ENCODE peak calls at places on chromosome X, in ten cellular contexts. G, Q, R, B, S, X, N, A, W and L are unnamed samples. For H3K27me3, the result is how much of the 10 kb centered on the place peaks cover.

GRCh38 chrX:136034622-136035021 is 49.4 kb downstream of the SLC9A6 start:
- DNase-seq in N (no peak), W (no peak), R (peak), B (no peak), Q (no peak), G (no peak), X (no peak), A (no peak), S (no peak), L (no peak)

GRCh38 chrX:112235547-112235946 is 153.0 kb upstream of the TRPC5 start:
- DNase-seq in Q (no peak), R (no peak), B (no peak), G (no peak), S (no peak), N (no peak), X (no peak), A (peak), W (no peak), L (no peak)

GRCh38 chrX:40104649-40105015 is 6.9 kb upstream of the BCOR start:
- DNase-seq in X (peak), A (peak), N (peak), R (peak), G (peak), B (peak), Q (peak), W (peak), S (no peak), L (peak)

GRCh38 chrX:49919617-49920016 is 2.8 kb upstream of the CLCN5 start:
- DNase-seq in G (peak), A (peak), S (no peak), X (peak), Q (peak), N (peak), R (peak), B (no peak), W (no peak), L (no peak)

GRCh38 chrX:47497274-47497673 is 14.3 kb upstream of the ZNF41 start:
- DNase-seq in S (no peak), X (peak), Q (no peak), R (peak), G (no peak), A (peak), B (no peak), W (no peak), N (no peak), L (no peak)

GRCh38 chrX:93660575-93660974 is 12.8 kb downstream of the NAP1L3 start:
- DNase-seq in G (no peak), Q (no peak), B (no peak), N (no peak), S (no peak), R (no peak), A (no peak), X (no peak), W (no peak), L (no peak)

GRCh38 chrX:23276475-23276874 is 58.2 kb upstream of the PTCHD1 start:
- DNase-seq in W (no peak), N (no peak), B (no peak), G (no peak), A (no peak), Q (no peak), S (no peak), X (no peak), R (no peak), L (no peak)

GRCh38 chrX:29172880-29173279 is 585.6 kb downstream of the IL1RAPL1 start:
- DNase-seq in B (no peak), A (peak), G (no peak), W (no peak), R (peak), N (no peak), Q (no peak), X (no peak), S (no peak), L (no peak)

GRCh38 chrX:132615396-132616131 is 126.7 kb upstream of the MBNL3 start:
- DNase-seq in B (no peak), W (no peak), X (peak), R (peak), Q (no peak), S (no peak), G (peak), N (peak), A (peak), L (no peak)

GRCh38 chrX:18654873-18655836 is 16.8 kb downstream of the RS1 start:
- DNase-seq in W (no peak), X (no peak), R (no peak), A (no peak), B (no peak), S (no peak), N (peak), G (no peak), Q (no peak), L (no peak)

GRCh38 chrX:87475793-87476192 is 41.8 kb upstream of the KLHL4 start:
- DNase-seq in S (no peak), N (no peak), W (no peak), Q (no peak), R (no peak), B (no peak), X (no peak), G (no peak), A (no peak), L (no peak)

GRCh38 chrX:331145-331771 is 12.7 kb upstream of the GTPBP6 start:
- DNase-seq in Q (peak), G (no peak), S (peak), R (peak), N (no peak), B (peak), W (peak), A (peak), X (peak), L (peak)

GRCh38 chrX:48466696-48467095 is 3.4 kb downstream of the SLC38A5 start:
- DNase-seq in X (peak), B (peak), N (no peak), S (no peak), Q (no peak), G (no peak), A (no peak), W (peak), R (no peak), L (no peak)

GRCh38 chrX:6227445-6227820 is 1.2 kb downstream of the NLGN4X start:
- DNase-seq in B (peak), N (no peak), R (no peak), Q (no peak), W (no peak), X (no peak), A (no peak), S (no peak), G (no peak), L (no peak)

GRCh38 chrX:150357790-150358189 is 5.3 kb upstream of the MAMLD1 start:
- DNase-seq in X (no peak), W (no peak), S (no peak), B (no peak), Q (no peak), R (no peak), N (no peak), G (no peak), A (no peak), L (no peak)
- H3K27me3 ChIP-seq in X (under half), W (under half), S (under half), B (under half), Q (under half), R (under half), N (under half), G (under half), A (under half), L (under half)

GRCh38 chrX:53433651-53434639 is at the start of gene HSD17B10:
- DNase-seq in B (peak), N (peak), R (peak), W (peak), Q (peak), X (peak), S (peak), G (peak), A (peak), L (peak)
- H3K27ac ChIP-seq in B (no peak), N (peak), R (no peak), W (no peak), Q (peak), X (peak), S (peak), G (peak), A (peak), L (peak)

DNA sequence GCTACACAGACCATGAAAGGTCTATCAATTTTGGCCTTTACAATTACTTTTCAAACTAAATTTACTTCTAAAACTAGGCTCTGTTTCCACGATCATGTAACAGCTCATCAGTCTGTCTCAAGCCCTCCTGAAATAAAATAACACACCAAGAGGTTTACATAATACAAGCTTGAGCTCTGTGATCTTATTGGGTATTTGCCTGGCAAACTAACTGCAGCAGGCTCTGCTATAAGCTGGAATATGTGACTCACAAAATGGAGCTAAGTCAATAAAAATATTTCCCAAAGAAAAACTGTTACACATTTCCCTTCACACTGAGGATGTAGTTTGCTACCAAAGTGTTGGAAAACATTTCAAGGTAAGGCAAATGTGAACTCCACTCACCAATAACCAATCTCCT is 94.7 kb upstream of the GPM6B start:
- DNase-seq in X (no peak), N (no peak), B (no peak), W (no peak), Q (no peak), R (peak), G (no peak), A (peak), S (no peak), L (no peak)
- H3K27me3 ChIP-seq in X (under half), N (under half), B (under half), W (under half), Q (under half), R (under half), G (under half), A (under half), S (under half), L (under half)

GRCh38 chrX:53563324-53563723 is 123.2 kb downstream of the HUWE1 start:
- DNase-seq in G (no peak), Q (no peak), W (no peak), A (no peak), R (no peak), B (no peak), X (no peak), S (no peak), N (no peak), L (no peak)
- H3K27ac ChIP-seq in G (no peak), Q (no peak), W (no peak), A (no peak), R (no peak), B (no peak), X (no peak), S (no peak), N (no peak), L (no peak)

GRCh38 chrX:152445926-152446325 is 5.2 kb downstream of the GABRA3 start:
- DNase-seq in B (no peak), X (no peak), A (no peak), Q (no peak), G (no peak), R (no peak), S (no peak), N (no peak), W (no peak), L (no peak)

GRCh38 chrX:152450076-152450475 is 1.0 kb downstream of the GABRA3 start:
- DNase-seq in N (no peak), A (no peak), G (no peak), B (no peak), W (no peak), R (no peak), Q (no peak), S (no peak), X (no peak), L (no peak)

GRCh38 chrX:152444338-152444737 is 6.8 kb downstream of the GABRA3 start:
- DNase-seq in G (no peak), Q (no peak), B (no peak), R (no peak), W (no peak), X (no peak), S (no peak), N (no peak), A (no peak), L (no peak)
- H3K27me3 ChIP-seq in G (under half), Q (under half), B (under half), R (under half), W (under half), X (under half), S (under half), N (under half), A (under half), L (under half)

DNA sequence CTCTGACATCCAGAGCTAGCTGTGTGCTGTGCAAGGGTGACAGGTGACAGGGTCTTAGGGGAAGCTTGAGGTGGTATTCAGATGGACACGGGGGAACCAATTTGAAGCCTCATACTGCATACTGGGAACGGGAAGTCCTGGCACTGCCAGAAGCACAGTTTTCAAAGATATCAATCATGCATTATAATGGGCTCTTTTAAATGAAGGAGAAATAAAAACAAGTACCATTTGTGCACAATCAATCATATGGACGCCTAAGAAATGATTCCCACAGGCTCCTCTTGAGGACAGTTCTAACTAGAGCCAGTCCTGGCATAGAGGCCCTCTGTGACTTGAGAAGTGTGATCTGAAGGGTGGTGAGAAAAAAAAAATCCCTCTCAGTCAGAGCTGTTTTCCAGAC is 50.9 kb downstream of the TSC22D3 start:
- DNase-seq in G (no peak), B (no peak), A (no peak), Q (no peak), R (no peak), X (no peak), N (no peak), S (no peak), W (no peak), L (no peak)
- H3K27ac ChIP-seq in G (no peak), B (no peak), A (no peak), Q (no peak), R (no peak), X (no peak), N (peak), S (peak), W (no peak), L (no peak)

DNA sequence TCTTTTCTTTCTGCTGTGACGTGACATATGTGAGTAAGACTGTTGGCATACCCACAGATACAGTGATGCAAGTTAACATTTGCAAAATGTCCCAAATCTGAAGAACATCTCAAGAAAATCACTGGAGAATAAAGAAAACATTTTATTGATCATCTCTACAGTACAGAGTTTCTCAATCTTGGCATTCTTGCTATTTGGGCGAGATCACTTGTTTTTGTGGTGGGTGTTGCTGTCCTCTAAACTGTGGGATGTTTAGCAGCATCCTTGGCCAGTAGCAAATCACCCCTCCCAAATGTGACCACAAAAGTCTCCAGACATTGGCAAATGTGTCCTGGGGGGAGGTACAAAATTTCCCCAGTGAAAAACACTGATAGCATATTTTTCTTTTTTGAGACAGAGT is 28.8 kb downstream of the AMELX start:
- DNase-seq in X (no peak), R (peak), G (no peak), B (no peak), A (no peak), W (no peak), Q (no peak), S (no peak), N (no peak), L (no peak)
- H3K27me3 ChIP-seq in X (under half), R (under half), G (under half), B (under half), A (under half), W (under half), Q (under half), S (under half), N (under half), L (under half)

GRCh38 chrX:13101439-13102139 is 57.2 kb upstream of the FAM9C start:
- DNase-seq in S (no peak), N (peak), Q (peak), X (peak), W (no peak), G (peak), R (peak), B (peak), A (peak), L (peak)
- H3K27ac ChIP-seq in S (no peak), N (peak), Q (peak), X (peak), W (no peak), G (peak), R (peak), B (no peak), A (no peak), L (peak)